ENCODE peak calls at places on chromosomes 6 and 20, in eight cellular contexts. L, S, M, B, D, T, C and Y are unnamed samples.

GRCh38 chr20:49356676-49357075 is 78.8 kb upstream of the ZNFX1 start:
- DNase-seq in L (no peak), S (no peak), M (no peak), B (no peak), D (no peak), T (no peak), C (no peak), Y (no peak)

GRCh38 chr6:42452171-42453026 is 673 bp upstream of the TRERF1 start:
- DNase-seq in L (peak), S (peak), M (peak), B (peak), D (peak), T (peak), C (peak), Y (peak)

GRCh38 chr6:136792066-136792944 is at the start of gene MAP3K5:
- DNase-seq in L (peak), S (peak), M (peak), B (peak), D (peak), T (peak), C (peak), Y (peak)

GRCh38 chr6:159126590-159126989 is 42.6 kb upstream of the FNDC1 start:
- DNase-seq in L (no peak), S (peak), M (no peak), B (no peak), D (no peak), T (no peak), C (no peak), Y (no peak)

GRCh38 chr20:26167499-26167898 is 470.8 kb upstream of the ZNF337 start:
- DNase-seq in L (peak), S (no peak), M (no peak), B (no peak), D (peak), T (peak), C (no peak), Y (no peak)

GRCh38 chr6:52575490-52575868 is 1.4 kb downstream of the TRAM2 start:
- DNase-seq in L (no peak), S (no peak), M (peak), B (no peak), D (no peak), T (no peak), C (no peak), Y (no peak)

GRCh38 chr6:3380344-3381232 is 76.3 kb downstream of the SLC22A23 start:
- DNase-seq in L (no peak), S (no peak), M (no peak), B (no peak), D (no peak), T (no peak), C (no peak), Y (no peak)

GRCh38 chr6:9502991-9503761 is 911.7 kb downstream of the TFAP2A start:
- DNase-seq in L (peak), S (no peak), M (no peak), B (no peak), D (peak), T (peak), C (no peak), Y (no peak)

DNA sequence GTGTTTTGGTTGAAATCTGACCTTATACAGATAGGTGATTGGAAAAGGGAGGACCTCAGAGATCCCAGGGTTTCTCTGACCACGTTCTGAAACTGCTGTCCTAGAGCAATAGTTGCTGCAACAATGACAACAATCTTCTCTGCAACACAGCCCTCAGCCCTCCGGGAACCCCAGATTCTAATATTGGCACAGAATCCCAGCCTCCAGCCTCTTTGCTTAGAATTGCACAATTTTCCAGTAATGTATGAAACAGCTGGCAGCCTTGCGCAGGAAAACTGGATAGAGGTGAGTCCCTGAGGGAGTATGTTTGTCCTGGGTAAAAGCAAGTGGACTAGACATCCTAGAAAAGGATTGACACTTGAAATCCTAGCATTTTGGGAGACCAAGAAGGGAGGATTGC is 30.4 kb upstream of the PNRC1 start:
- DNase-seq in L (no peak), S (peak), M (peak), B (no peak), D (peak), T (peak), C (no peak), Y (no peak)
- H3K4me3 ChIP-seq in L (no peak), S (no peak), M (no peak), B (no peak), D (no peak), T (no peak), C (no peak), Y (no peak)

DNA sequence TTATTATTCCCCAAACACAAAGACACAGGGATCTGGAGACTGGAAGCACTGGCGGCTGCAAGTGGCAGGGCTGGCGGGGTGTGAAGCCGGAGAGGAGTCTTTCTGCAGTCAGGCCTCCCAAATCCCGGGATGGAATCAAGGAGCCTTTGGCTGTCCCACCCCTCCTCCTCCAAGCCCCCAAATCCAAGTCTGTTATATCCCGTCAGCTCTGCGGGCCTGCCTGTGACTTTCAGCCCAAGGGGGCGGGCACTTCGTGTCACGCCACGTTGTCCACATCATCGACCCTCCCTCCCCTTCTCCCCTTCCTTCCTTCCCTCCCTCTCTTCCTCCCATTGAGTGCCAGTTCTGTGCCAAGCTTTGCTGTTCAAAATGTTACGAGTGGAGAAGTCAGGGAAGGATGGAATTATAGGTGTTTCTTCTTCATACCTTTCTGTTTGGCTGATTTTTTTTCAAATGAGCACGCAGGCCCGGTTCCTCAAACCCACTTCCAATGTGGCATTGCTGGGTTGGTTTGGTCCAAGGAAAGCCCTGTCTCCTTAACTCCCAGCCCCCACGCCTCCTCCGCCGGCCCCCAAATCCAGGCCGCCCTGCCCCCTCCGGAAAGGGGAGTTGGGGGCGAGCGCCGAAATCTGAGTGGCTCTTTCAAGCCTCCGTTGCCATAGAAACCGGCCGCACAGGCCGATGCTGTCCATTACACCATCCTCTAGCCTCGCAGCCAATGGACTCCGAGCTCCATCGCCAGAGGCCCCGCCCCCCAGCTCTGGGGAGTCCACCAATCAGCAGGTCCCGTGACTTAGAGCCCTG is 12.7 kb downstream of the ZCCHC3 start:
- DNase-seq in L (peak), S (peak), M (peak), B (peak), D (peak), T (peak), C (peak), Y (peak)
- H3K4me3 ChIP-seq in L (peak), S (peak), M (no peak), B (peak), D (peak), T (peak), C (no peak), Y (peak)

GRCh38 chr6:101391772-101392560 is 1.5 kb upstream of the GRIK2 start:
- DNase-seq in L (no peak), S (no peak), M (no peak), B (peak), D (no peak), T (no peak), C (no peak), Y (no peak)

GRCh38 chr6:101395345-101395744 is 1.8 kb downstream of the GRIK2 start:
- DNase-seq in L (no peak), S (no peak), M (no peak), B (no peak), D (no peak), T (peak), C (no peak), Y (no peak)

GRCh38 chr6:101396552-101397173 is 3.2 kb downstream of the GRIK2 start:
- DNase-seq in L (peak), S (peak), M (peak), B (peak), D (peak), T (peak), C (peak), Y (no peak)

GRCh38 chr6:101393291-101394251 is at the start of gene GRIK2:
- DNase-seq in L (peak), S (peak), M (no peak), B (peak), D (peak), T (peak), C (peak), Y (peak)

GRCh38 chr6:101392561-101393230 is 812 bp upstream of the GRIK2 start:
- DNase-seq in L (no peak), S (no peak), M (no peak), B (peak), D (no peak), T (no peak), C (no peak), Y (no peak)
- H3K4me3 ChIP-seq in L (peak), S (peak), M (no peak), B (peak), D (peak), T (peak), C (no peak), Y (peak)

GRCh38 chr6:49552596-49552995 is 2.1 kb downstream of the C6orf141 start:
- DNase-seq in L (no peak), S (no peak), M (no peak), B (no peak), D (no peak), T (no peak), C (no peak), Y (no peak)
- H3K4me3 ChIP-seq in L (peak), S (no peak), M (no peak), B (peak), D (no peak), T (no peak), C (no peak), Y (no peak)

GRCh38 chr6:6319947-6320811 is at the start of gene F13A1:
- DNase-seq in L (no peak), S (no peak), M (no peak), B (peak), D (no peak), T (no peak), C (peak), Y (no peak)
- H3K4me3 ChIP-seq in L (no peak), S (peak), M (no peak), B (peak), D (no peak), T (no peak), C (peak), Y (no peak)